ENCODE peak calls at places on chromosomes 16 and 17, in eight cellular contexts. R is breast epithelium, F is SJCRH30, I is ascending aorta, D is GM23248, J is Caco-2, H is mammary epithelial cell, A is small intestine. Y is an unnamed sample. For H3K36me3, the result is how much of the 10 kb centered on the place peaks cover.

GRCh38 chr17:79837888-79838540 is 1.2 kb downstream of the CBX4 start:
- DNase-seq in I (no peak), R (no peak), D (no peak), F (no peak), H (no peak), A (peak), J (no peak), Y (peak)

GRCh38 chr17:50133769-50134099 is 3.8 kb upstream of the SAMD14 start:
- DNase-seq in R (no peak), J (no peak), A (no peak), F (no peak), I (no peak), D (peak), H (no peak), Y (no peak)

GRCh38 chr16:74035816-74036215 is 260.8 kb upstream of the PSMD7 start:
- DNase-seq in I (no peak), A (no peak), F (peak), D (peak), J (no peak), R (no peak), H (no peak), Y (no peak)

GRCh38 chr16:2328428-2328827 is 12.1 kb downstream of the ABCA3 start:
- DNase-seq in H (no peak), F (no peak), J (no peak), R (no peak), D (no peak), I (no peak), A (no peak), Y (no peak)

GRCh38 chr17:51486091-51486490 is 225.7 kb downstream of the UTP18 start:
- DNase-seq in H (no peak), R (no peak), F (no peak), I (no peak), J (no peak), D (no peak), A (no peak), Y (no peak)

GRCh38 chr16:2471016-2471652 is at the start of gene NTN3:
- DNase-seq in J (no peak), F (peak), R (no peak), H (no peak), D (peak), A (no peak), I (no peak), Y (no peak)

GRCh38 chr17:28426081-28426519 is 20.1 kb upstream of the SLC46A1 start:
- DNase-seq in F (no peak), A (peak), D (peak), J (peak), H (no peak), R (no peak), I (no peak), Y (no peak)

GRCh38 chr16:13021996-13022395 is 120.6 kb downstream of the SHISA9 start:
- DNase-seq in D (no peak), I (no peak), J (no peak), F (no peak), A (no peak), R (no peak), H (peak), Y (no peak)

GRCh38 chr17:77836557-77837041 is 121.9 kb upstream of the TNRC6C start:
- DNase-seq in A (no peak), R (peak), J (peak), H (peak), I (no peak), F (no peak), D (peak), Y (no peak)

GRCh38 chr16:85385463-85386331 is 227.4 kb upstream of the GSE1 start:
- DNase-seq in A (no peak), F (no peak), R (no peak), J (no peak), D (no peak), I (no peak), H (no peak), Y (no peak)

GRCh38 chr16:28609631-28610594 is at the start of gene SULT1A1:
- DNase-seq in F (no peak), R (peak), I (no peak), D (no peak), J (no peak), A (peak), H (peak), Y (no peak)

GRCh38 chr17:30549864-30550511 is 72.8 kb downstream of the GOSR1 start:
- DNase-seq in H (no peak), I (no peak), F (no peak), A (no peak), D (no peak), J (no peak), R (no peak), Y (no peak)

GRCh38 chr17:48547839-48548686 is 3.2 kb upstream of the HOXB2 start:
- DNase-seq in A (peak), I (no peak), R (no peak), H (peak), D (peak), J (no peak), F (no peak), Y (no peak)

GRCh38 chr16:87048038-87048743 is 269.0 kb downstream of the C16orf95 start:
- DNase-seq in D (no peak), F (no peak), J (no peak), I (no peak), H (no peak), A (no peak), R (no peak), Y (no peak)

DNA sequence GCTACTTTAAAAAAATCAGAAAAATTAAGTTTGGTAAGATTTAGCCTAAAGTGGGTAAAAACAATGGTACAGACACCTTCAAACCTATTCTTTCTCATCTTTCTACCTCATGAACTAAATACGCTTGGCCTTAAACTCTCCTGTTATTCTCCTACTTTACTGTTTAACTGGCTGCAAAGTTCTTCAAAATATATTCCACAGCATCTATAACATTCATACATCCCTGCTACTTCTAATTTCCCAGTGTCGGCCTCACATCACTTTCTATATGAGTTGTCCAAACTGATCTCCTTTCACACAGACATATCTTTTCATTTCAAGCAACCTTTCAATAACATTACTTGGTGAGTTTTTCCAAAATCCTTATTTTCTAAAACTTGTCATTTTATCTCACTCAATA is 64.0 kb downstream of the MED13 start:
- DNase-seq in A (no peak), D (no peak), H (no peak), J (no peak), R (no peak), I (no peak), F (no peak), Y (no peak)
- H3K36me3 ChIP-seq in A (under half), D (under half), H (under half), J (under half), R (under half), I (under half), F (under half), Y (under half)

GRCh38 chr17:39487946-39488345 is 26.7 kb downstream of the CDK12 start:
- DNase-seq in J (no peak), R (no peak), H (peak), D (peak), F (no peak), A (no peak), I (no peak), Y (no peak)
- H3K36me3 ChIP-seq in J (under half), R (under half), H (under half), D (under half), F (under half), A (under half), I (under half), Y (under half)

DNA sequence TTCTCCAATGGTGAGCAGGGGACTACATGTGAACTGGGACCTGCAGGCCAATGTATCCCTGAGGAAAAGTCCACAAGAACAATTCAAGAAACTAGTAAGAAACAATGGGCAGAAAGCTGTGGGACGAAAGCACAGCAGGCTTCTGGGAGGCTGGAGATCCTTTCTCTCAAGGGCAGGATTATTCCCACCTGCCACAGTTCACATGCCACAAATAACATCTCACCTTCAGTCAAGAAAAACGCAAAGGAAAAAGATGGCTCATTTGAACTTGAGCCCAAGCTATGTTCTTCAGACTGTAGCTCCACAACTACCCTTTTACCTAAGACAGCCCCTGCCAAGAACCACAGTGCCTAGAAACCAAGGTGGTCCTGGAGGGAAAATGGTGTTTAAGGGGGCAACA is 13.0 kb downstream of the HAS3 start:
- DNase-seq in H (no peak), F (no peak), R (no peak), I (no peak), D (no peak), J (no peak), A (no peak), Y (no peak)
- H3K36me3 ChIP-seq in H (under half), F (under half), R (under half), I (half or more), D (under half), J (under half), A (under half), Y (under half)

GRCh38 chr17:40017422-40018080 is 2.3 kb downstream of the CSF3 start:
- DNase-seq in D (no peak), J (no peak), I (no peak), F (no peak), H (no peak), A (no peak), R (no peak), Y (no peak)

GRCh38 chr17:40016692-40017000 is 1.4 kb downstream of the CSF3 start:
- DNase-seq in D (no peak), F (no peak), R (no peak), H (no peak), A (no peak), I (no peak), J (no peak), Y (no peak)

GRCh38 chr17:40019140-40019991 is 4.1 kb downstream of the CSF3 start:
- DNase-seq in F (no peak), J (no peak), R (no peak), A (no peak), H (peak), D (peak), I (no peak), Y (no peak)

GRCh38 chr17:40020146-40020545 is 4.9 kb downstream of the CSF3 start:
- DNase-seq in I (no peak), A (no peak), R (no peak), D (no peak), F (no peak), J (no peak), H (no peak), Y (no peak)

DNA sequence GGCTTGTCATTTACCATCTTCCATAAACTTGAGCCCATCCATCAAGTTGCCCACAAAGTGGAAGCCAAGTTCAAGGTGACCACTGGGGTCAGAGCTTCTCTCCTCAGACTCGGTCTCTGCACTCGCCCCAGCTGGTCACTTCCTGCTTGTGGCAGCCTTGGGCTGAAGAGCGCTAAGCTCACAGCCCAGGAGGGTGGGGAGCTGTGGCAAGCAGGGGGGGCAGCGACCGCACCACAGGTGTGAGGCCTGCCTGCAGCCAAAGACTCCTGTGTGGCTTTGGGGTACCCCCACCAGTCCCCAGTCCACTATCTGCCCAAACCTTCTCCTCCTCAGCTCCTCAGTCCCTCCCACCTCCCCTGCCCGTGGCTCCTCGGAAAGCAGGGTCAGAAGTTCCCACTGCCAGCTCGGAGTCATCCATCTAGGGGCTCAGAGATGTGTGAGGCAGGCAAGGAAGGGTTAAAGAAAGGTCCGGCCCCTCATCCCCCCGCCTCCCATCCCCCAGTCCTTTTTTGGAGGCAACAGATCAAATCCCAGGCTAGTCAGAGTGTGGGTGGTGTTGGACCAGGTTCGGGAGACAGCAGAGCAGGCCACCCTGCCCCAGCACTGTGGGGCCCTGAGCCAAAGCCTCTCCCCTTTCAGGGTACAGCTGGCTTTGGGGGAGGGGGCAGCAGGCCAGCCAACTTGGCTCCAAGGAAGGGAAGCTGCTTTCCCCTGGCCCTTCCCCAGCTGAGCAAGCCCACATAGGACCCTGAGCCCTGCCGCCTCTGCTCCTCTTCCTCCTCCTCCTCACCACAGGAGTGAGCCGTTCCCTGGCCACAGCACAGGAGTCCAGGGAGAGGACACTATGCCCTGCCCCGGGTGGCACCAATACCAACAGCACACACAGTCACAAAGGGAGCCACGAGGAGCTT is 3.2 kb downstream of the CSF3 start:
- DNase-seq in R (no peak), J (no peak), A (no peak), F (no peak), H (no peak), D (peak), I (no peak), Y (no peak)
- H3K36me3 ChIP-seq in R (under half), J (under half), A (under half), F (under half), H (under half), D (under half), I (under half), Y (under half)

GRCh38 chr17:82815354-82815753 is 24.5 kb downstream of the ZNF750 start:
- DNase-seq in A (no peak), I (no peak), D (no peak), J (no peak), F (no peak), H (no peak), R (no peak), Y (no peak)

GRCh38 chr17:82813299-82814051 is 26.3 kb downstream of the ZNF750 start:
- DNase-seq in H (no peak), F (no peak), R (no peak), J (no peak), I (no peak), D (no peak), A (no peak), Y (no peak)

GRCh38 chr17:82816358-82816757 is 23.5 kb downstream of the ZNF750 start:
- DNase-seq in D (no peak), F (no peak), I (no peak), H (no peak), A (no peak), J (no peak), R (no peak), Y (no peak)

GRCh38 chr17:82815790-82816305 is 24.0 kb downstream of the ZNF750 start:
- DNase-seq in A (no peak), H (no peak), J (no peak), R (no peak), D (no peak), I (no peak), F (no peak), Y (no peak)

DNA sequence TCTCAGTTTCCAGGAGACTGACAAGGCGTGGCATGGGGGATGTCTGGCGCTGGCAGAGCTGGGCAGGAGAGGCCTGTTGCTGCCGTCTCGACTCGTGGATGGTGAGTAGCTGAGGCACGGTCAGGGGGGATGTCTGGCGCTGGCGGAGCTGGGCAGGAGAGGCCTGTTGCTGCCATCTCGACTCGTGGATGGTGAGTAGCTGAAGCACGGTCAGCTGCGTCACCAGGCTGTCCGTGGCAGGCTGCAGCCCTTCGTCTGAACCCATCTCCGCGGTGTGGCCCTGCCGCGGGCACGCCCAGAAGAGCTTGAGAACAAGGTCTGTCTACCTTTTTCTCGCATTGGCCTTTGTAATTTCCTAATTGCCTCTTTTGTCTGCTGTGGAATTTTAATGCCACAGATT is 25.0 kb downstream of the ZNF750 start:
- DNase-seq in A (no peak), D (no peak), J (no peak), I (no peak), H (no peak), F (no peak), R (no peak), Y (no peak)
- H3K36me3 ChIP-seq in A (under half), D (under half), J (under half), I (half or more), H (under half), F (half or more), R (under half), Y (under half)

Y was measured in effector memory CD4-positive, alpha-beta T cell.